ENCODE peak calls at places on chromosomes 3 and 15, in eight cellular contexts. B is GM12865, W is tibial artery, P is T-cell, V is HTR-8/SVneo, M is activated gamma-delta T cell treated with Interleukin-2 at 50 U/mL for 16 hours, C is ACHN, R is activated T-cell treated with anti-CD3 and anti-CD28 coated beads for 24 hours. F is an unnamed sample.

GRCh38 chr15:99437315-99438221 is 128.2 kb upstream of the MEF2A start:
- DNase-seq in B (no peak), W (peak), P (no peak), V (no peak), M (peak), C (no peak), R (no peak), F (no peak)

GRCh38 chr15:38702178-38702912 is 137.7 kb upstream of the RASGRP1 start:
- DNase-seq in B (no peak), W (no peak), P (no peak), V (no peak), M (no peak), C (no peak), R (no peak), F (no peak)

GRCh38 chr3:27628029-27628750 is 93.9 kb downstream of the EOMES start:
- DNase-seq in B (no peak), W (no peak), P (no peak), V (no peak), M (no peak), C (no peak), R (no peak), F (no peak)

GRCh38 chr3:101725192-101725889 is 927 bp downstream of the CEP97 start:
- DNase-seq in B (peak), W (peak), P (peak), V (no peak), M (peak), C (peak), R (no peak), F (peak)

GRCh38 chr3:39443530-39443929 is 23.9 kb upstream of the MOBP start:
- DNase-seq in B (peak), W (no peak), P (no peak), V (no peak), M (no peak), C (peak), R (no peak), F (no peak)

GRCh38 chr3:107676469-107677309 is 153.9 kb downstream of the BBX start:
- DNase-seq in B (peak), W (no peak), P (no peak), V (peak), M (no peak), C (peak), R (no peak), F (no peak)

GRCh38 chr3:66812126-66812525 is 186.0 kb upstream of the KBTBD8 start:
- DNase-seq in B (peak), W (no peak), P (no peak), V (no peak), M (no peak), C (no peak), R (no peak), F (no peak)

GRCh38 chr15:60758961-60759729 is 280.2 kb upstream of the ICE2 start:
- DNase-seq in B (no peak), W (no peak), P (no peak), V (no peak), M (no peak), C (no peak), R (no peak), F (no peak)

GRCh38 chr15:35168464-35168863 is 83.4 kb upstream of the NANOGP8 start:
- DNase-seq in B (no peak), W (no peak), P (no peak), V (no peak), M (no peak), C (peak), R (no peak), F (no peak)

GRCh38 chr3:28836199-28836598 is 444.7 kb upstream of the RBMS3 start:
- DNase-seq in B (no peak), W (no peak), P (no peak), V (peak), M (no peak), C (no peak), R (no peak), F (no peak)

GRCh38 chr3:120683213-120683612 is 1.2 kb upstream of the HGD start:
- DNase-seq in B (no peak), W (no peak), P (no peak), V (no peak), M (no peak), C (no peak), R (no peak), F (no peak)

GRCh38 chr3:66473637-66474036 is 27.2 kb downstream of the LRIG1 start:
- DNase-seq in B (no peak), W (no peak), P (no peak), V (no peak), M (no peak), C (no peak), R (peak), F (no peak)

GRCh38 chr15:56017920-56018319 is 24.5 kb upstream of the NEDD4 start:
- DNase-seq in B (no peak), W (no peak), P (no peak), V (no peak), M (no peak), C (peak), R (no peak), F (no peak)

GRCh38 chr3:81778678-81779182 is 17.3 kb upstream of the GBE1 start:
- DNase-seq in B (peak), W (no peak), P (no peak), V (no peak), M (no peak), C (no peak), R (no peak), F (no peak)

GRCh38 chr15:66071160-66071559 is 182.4 kb downstream of the MEGF11 start:
- DNase-seq in B (no peak), W (no peak), P (no peak), V (no peak), M (no peak), C (no peak), R (no peak), F (no peak)

GRCh38 chr15:56339594-56339993 is 25.6 kb upstream of the TEX9 start:
- DNase-seq in B (no peak), W (no peak), P (no peak), V (no peak), M (no peak), C (no peak), R (no peak), F (no peak)

GRCh38 chr3:76222115-76222652 is 436.8 kb upstream of the ZNF717 start:
- DNase-seq in B (no peak), W (no peak), P (no peak), V (no peak), M (no peak), C (no peak), R (no peak), F (no peak)

GRCh38 chr3:72088486-72089025 is 303.6 kb upstream of the PROK2 start:
- DNase-seq in B (no peak), W (no peak), P (no peak), V (no peak), M (no peak), C (no peak), R (no peak), F (no peak)

GRCh38 chr3:195105841-195106417 is 165.0 kb downstream of the XXYLT1 start:
- DNase-seq in B (no peak), W (no peak), P (no peak), V (no peak), M (no peak), C (no peak), R (no peak), F (no peak)

GRCh38 chr3:107063351-107063750 is 313.9 kb upstream of the CCDC54 start:
- DNase-seq in B (no peak), W (no peak), P (no peak), V (no peak), M (no peak), C (peak), R (no peak), F (no peak)

GRCh38 chr15:60370804-60371700 is 26.7 kb downstream of the ANXA2 start:
- DNase-seq in B (no peak), W (peak), P (no peak), V (peak), M (no peak), C (peak), R (no peak), F (no peak)

GRCh38 chr15:52228928-52229327 is 37.7 kb upstream of the GNB5 start:
- DNase-seq in B (peak), W (no peak), P (no peak), V (no peak), M (no peak), C (peak), R (no peak), F (no peak)

GRCh38 chr15:89002830-89003229 is 85.4 kb upstream of the ABHD2 start:
- DNase-seq in B (no peak), W (no peak), P (no peak), V (no peak), M (no peak), C (no peak), R (no peak), F (no peak)

GRCh38 chr3:67653425-67654098 is 850 bp downstream of the SUCLG2 start:
- DNase-seq in B (peak), W (no peak), P (no peak), V (no peak), M (no peak), C (peak), R (no peak), F (no peak)

GRCh38 chr3:198092276-198092675 is 132.3 kb downstream of the LMLN start:
- DNase-seq in B (no peak), W (no peak), P (no peak), V (no peak), M (no peak), C (no peak), R (no peak), F (no peak)

GRCh38 chr3:50267280-50267913 is 1.6 kb upstream of the SEMA3B start:
- DNase-seq in B (no peak), W (peak), P (no peak), V (no peak), M (no peak), C (peak), R (no peak), F (no peak)

GRCh38 chr3:71247221-71247947 is 336.1 kb downstream of the FOXP1 start:
- DNase-seq in B (no peak), W (no peak), P (no peak), V (peak), M (no peak), C (peak), R (no peak), F (no peak)

GRCh38 chr3:122957707-122958210 is 69.8 kb downstream of the SEMA5B start:
- DNase-seq in B (no peak), W (peak), P (no peak), V (no peak), M (no peak), C (peak), R (no peak), F (no peak)

F was measured in activated effector memory CD4-positive, alpha-beta T cell treated with Interleukin-2 at 50 U/mL for 16 hours.